ENCODE peak calls at places on chromosome 6, in eight cellular contexts. U is stimulated activated CD8-positive, alpha-beta memory T cell treated with anti-CD3 and anti-CD28 coated beads, Interleukin-4, amount 100 ng/mL, for 1 hour; B is HCEC 1CT; C is HFF-Myc; F is SK-N-SH; K is Peyer's patch; W is CD8-positive, alpha-beta T cell; D is stimulated activated CD4-positive, alpha-beta T cell treated with anti-CD3 and anti-CD28 coated beads, Interleukin-4, amount 100 ng/mL, for 48 hours. M is an unnamed sample.

GRCh38 chr6:87785229-87785862 is 83.3 kb upstream of the AKIRIN2 start:
- DNase-seq in B (no peak), D (no peak), F (no peak), C (no peak), K (no peak), U (no peak), W (no peak), M (no peak)

GRCh38 chr6:23511797-23512196 is 614.2 kb upstream of the NRSN1 start:
- DNase-seq in F (no peak), D (no peak), C (no peak), B (no peak), K (no peak), U (no peak), W (no peak), M (no peak)

GRCh38 chr6:142008776-142009175 is 123.9 kb upstream of the GJE1 start:
- DNase-seq in C (no peak), F (no peak), B (no peak), D (no peak), K (no peak), W (no peak), U (no peak), M (no peak)

GRCh38 chr6:4895971-4896370 is 107.9 kb downstream of the RPP40 start:
- DNase-seq in U (no peak), W (no peak), B (no peak), D (no peak), F (no peak), C (no peak), K (no peak), M (no peak)

GRCh38 chr6:65671922-65672321 is 35.1 kb downstream of the EYS start:
- DNase-seq in W (no peak), K (no peak), U (no peak), C (no peak), D (no peak), F (no peak), B (no peak), M (no peak)

GRCh38 chr6:137240168-137240567 is 21.0 kb upstream of the IFNGR1 start:
- DNase-seq in U (no peak), F (no peak), D (no peak), C (no peak), B (peak), K (no peak), W (no peak), M (no peak)

GRCh38 chr6:16019462-16019861 is 109.4 kb upstream of the MYLIP start:
- DNase-seq in U (no peak), C (no peak), B (no peak), K (no peak), F (no peak), W (no peak), D (no peak), M (no peak)

GRCh38 chr6:39432311-39433025 is 110.0 kb upstream of the KCNK16 start:
- DNase-seq in F (no peak), K (no peak), U (no peak), W (no peak), B (no peak), C (peak), D (no peak), M (no peak)

GRCh38 chr6:3013486-3013885 is 13.8 kb downstream of the NQO2 start:
- DNase-seq in K (no peak), B (peak), U (no peak), D (no peak), F (no peak), W (no peak), C (no peak), M (peak)

GRCh38 chr6:158572653-158573541 is 13.0 kb downstream of the TMEM181 start:
- DNase-seq in U (no peak), C (no peak), D (no peak), F (no peak), B (no peak), W (no peak), K (no peak), M (no peak)

GRCh38 chr6:157596461-157596860 is 215.5 kb downstream of the ZDHHC14 start:
- DNase-seq in U (no peak), D (no peak), C (no peak), F (no peak), K (no peak), W (no peak), B (no peak), M (no peak)

GRCh38 chr6:125867483-125867935 is 76.7 kb downstream of the NCOA7 start:
- DNase-seq in F (no peak), U (no peak), C (peak), B (peak), D (no peak), K (no peak), W (no peak), M (no peak)

GRCh38 chr6:126535138-126535537 is 195.2 kb downstream of the CENPW start:
- DNase-seq in F (no peak), D (no peak), W (no peak), B (no peak), K (no peak), C (no peak), U (no peak), M (no peak)

GRCh38 chr6:76351275-76351674 is 278.8 kb upstream of the IMPG1 start:
- DNase-seq in F (no peak), K (no peak), C (no peak), W (no peak), U (no peak), B (no peak), D (no peak), M (peak)

M was measured in RKO.